ENCODE peak calls at places on chromosomes 16 and 17, in seven cellular contexts. M, S, D, Y, I, P and F are unnamed samples.

GRCh38 chr16:4313563-4314531 is 2.0 kb upstream of the GLIS2 start:
- DNase-seq in P (peak), Y (no peak), M (peak), D (no peak), I (peak), S (no peak), F (peak)

GRCh38 chr17:80546267-80546666 is 1.6 kb downstream of the RPTOR start:
- DNase-seq in M (peak), I (no peak), S (no peak), D (no peak), Y (no peak), P (no peak), F (no peak)

GRCh38 chr17:51718945-51719344 is 439.6 kb downstream of the CA10 start:
- DNase-seq in P (no peak), S (peak), M (no peak), Y (no peak), D (no peak), I (no peak), F (no peak)

GRCh38 chr17:48639136-48639535 is 13.0 kb upstream of the HOXB9 start:
- DNase-seq in S (no peak), P (no peak), D (no peak), Y (no peak), M (no peak), I (no peak), F (no peak)

GRCh38 chr16:70678121-70678897 is 7.5 kb downstream of the MTSS2 start:
- DNase-seq in P (no peak), M (no peak), I (no peak), D (no peak), S (no peak), Y (no peak), F (no peak)

GRCh38 chr17:7856081-7856791 is 1.1 kb downstream of the NAA38 start:
- DNase-seq in I (peak), M (peak), Y (peak), P (peak), S (no peak), D (peak), F (peak)

GRCh38 chr17:71023631-71024030 is 854.3 kb downstream of the KCNJ2 start:
- DNase-seq in P (peak), I (no peak), S (no peak), Y (no peak), M (no peak), D (no peak), F (peak)

GRCh38 chr17:21425736-21426135 is 49.6 kb downstream of the KCNJ12 start:
- DNase-seq in S (no peak), Y (no peak), D (no peak), I (no peak), M (no peak), P (no peak), F (no peak)

GRCh38 chr17:43342601-43342905 is 56.2 kb upstream of the ARL4D start:
- DNase-seq in I (no peak), S (no peak), M (no peak), P (peak), Y (no peak), D (no peak), F (no peak)

GRCh38 chr17:70270554-70270953 is 101.2 kb downstream of the KCNJ2 start:
- DNase-seq in I (no peak), P (no peak), Y (no peak), M (no peak), S (no peak), D (no peak), F (no peak)

GRCh38 chr17:77645441-77646430 is 312.8 kb upstream of the TNRC6C start:
- DNase-seq in S (no peak), Y (no peak), P (peak), D (peak), I (no peak), M (peak), F (no peak)

GRCh38 chr16:90044111-90044551 is 24.9 kb upstream of the DBNDD1 start:
- DNase-seq in D (no peak), Y (peak), S (no peak), I (peak), P (no peak), M (no peak), F (no peak)

GRCh38 chr17:62101519-62101918 is 36.4 kb upstream of the MED13 start:
- DNase-seq in P (no peak), D (no peak), I (no peak), S (no peak), Y (no peak), M (no peak), F (no peak)

GRCh38 chr17:45170976-45171337 is 9.3 kb downstream of the HEXIM2 start:
- DNase-seq in Y (peak), S (no peak), P (peak), I (peak), M (peak), D (no peak), F (no peak)

GRCh38 chr17:187130-187529 is 5.7 kb upstream of the DOC2B start:
- DNase-seq in S (no peak), I (no peak), M (no peak), Y (no peak), D (no peak), P (no peak), F (no peak)

GRCh38 chr16:49644143-49644460 is 211.8 kb downstream of the ZNF423 start:
- DNase-seq in I (no peak), D (no peak), M (peak), S (peak), P (peak), Y (no peak), F (no peak)
- TF ChIP-seq CTCF in I (no peak), D (no peak), M (peak), S (peak), P (peak), Y (no peak), F (no peak)

DNA sequence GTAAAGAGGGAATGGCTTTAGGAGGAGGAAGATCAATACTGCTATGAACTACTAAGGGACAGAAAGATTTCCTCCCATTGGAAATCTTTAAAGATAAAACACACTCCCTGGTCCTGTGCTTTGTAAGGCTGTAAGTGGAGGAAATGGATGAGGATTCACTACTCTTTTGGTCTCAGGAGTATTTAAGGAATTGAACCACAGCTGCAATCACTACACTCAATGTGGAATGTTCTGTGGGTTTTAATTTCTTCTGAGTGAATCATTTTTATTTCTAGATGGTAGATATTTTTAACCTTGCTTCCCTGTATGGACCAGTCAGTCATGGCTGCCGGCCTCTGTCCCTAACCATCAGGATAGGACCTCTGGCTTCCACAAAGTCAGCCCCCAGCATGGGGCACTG is 65.6 kb downstream of the SDR42E1 start:
- DNase-seq in I (no peak), D (no peak), P (peak), M (no peak), S (peak), Y (no peak), F (no peak)
- TF ChIP-seq CTCF in I (no peak), D (no peak), P (no peak), M (no peak), S (no peak), Y (no peak), F (no peak)

DNA sequence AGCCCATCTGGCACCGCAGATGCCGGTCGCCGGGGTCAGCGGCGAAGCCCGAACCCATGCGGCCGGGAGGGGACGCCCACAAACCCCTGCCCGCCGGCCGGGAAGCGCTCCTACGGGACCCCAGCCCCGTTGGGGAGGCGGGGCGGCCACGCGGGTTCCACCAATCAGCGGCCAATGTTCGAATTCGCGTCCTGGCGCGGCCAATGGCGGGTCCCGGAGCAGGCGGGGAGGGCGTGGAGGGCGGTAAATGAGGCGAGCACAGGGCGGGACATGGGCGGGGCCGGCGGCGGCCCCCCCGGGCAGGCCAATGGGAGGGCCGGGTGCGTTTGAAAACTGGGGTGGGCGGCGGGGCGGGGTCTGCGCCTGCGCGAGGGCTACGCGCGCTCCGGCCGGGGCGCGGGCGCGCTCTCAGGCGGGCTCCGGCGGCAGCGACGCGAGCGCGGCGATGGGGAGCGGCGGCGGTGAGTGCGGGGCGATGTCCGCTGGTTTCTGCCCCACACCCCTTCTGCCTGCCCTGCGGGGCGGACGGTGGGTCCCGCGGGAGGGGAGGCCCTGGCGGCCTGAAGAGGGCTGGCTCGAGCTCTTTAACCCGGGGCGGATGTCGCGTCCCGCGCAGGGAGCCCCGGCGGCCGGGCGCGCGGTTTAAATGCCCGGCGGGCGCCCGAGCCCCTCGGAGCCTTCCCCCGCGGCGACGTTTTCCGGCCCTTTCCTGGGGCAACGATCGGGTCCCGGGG is at the start of gene CCNF:
- DNase-seq in Y (peak), D (peak), S (peak), M (peak), I (peak), P (peak), F (peak)
- TF ChIP-seq CTCF in Y (no peak), D (no peak), S (no peak), M (no peak), I (peak), P (no peak), F (no peak)

GRCh38 chr17:41654134-41654907 is 29.9 kb upstream of the KRT17 start:
- DNase-seq in M (no peak), S (no peak), I (no peak), Y (peak), P (no peak), D (no peak), F (no peak)
- TF ChIP-seq CTCF in M (no peak), S (no peak), I (no peak), Y (no peak), P (no peak), D (no peak), F (no peak)

DNA sequence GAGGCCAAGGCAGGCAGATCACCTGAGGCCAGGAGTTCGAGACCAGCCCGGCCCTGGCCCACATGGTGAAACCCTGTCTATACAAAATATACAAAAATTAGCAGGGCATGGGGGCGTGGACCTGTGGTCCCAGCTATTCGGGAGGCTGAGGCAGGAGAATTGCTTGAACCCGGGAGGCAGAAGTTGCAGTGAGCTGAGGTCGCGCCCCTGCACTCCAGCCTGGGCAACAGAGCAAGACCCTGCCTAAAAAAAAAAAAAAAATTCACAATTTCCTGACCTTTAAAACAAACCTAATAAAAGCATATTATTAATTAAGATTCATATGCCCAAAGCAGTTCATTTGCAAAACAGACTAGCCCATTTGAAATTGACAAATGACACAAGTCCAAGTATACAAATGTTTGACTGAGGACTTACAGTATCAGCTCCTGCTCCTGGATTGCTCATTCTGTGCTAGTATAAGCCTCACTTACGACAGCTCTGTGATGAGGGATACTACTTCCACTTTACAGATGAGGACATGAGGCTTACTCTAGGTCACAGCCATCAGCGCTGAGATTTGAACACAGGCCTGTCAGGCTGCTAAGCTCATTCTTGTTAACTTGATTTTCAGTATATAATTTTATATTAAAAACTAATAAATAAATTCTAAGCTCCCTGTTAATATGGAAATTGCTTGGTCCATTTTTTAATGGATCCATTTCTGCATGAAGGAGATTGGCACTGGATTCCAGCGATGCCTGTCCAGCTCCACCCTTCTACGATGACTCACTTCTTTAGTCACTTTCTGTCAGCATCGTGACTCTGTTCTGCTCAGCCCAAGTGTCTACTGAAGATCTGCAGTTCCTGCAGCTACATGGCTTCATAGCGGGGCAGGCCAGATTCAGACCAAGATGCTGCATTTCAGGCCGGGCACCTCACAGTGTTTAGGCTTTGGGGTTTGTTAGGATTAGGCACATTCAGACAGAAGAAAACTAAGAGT is 88.2 kb downstream of the WDR59 start:
- DNase-seq in S (no peak), M (no peak), D (no peak), I (peak), Y (no peak), P (peak), F (no peak)
- TF ChIP-seq CTCF in S (no peak), M (no peak), D (no peak), I (no peak), Y (no peak), P (no peak), F (no peak)

GRCh38 chr17:79518330-79519151 is 92.3 kb downstream of the RBFOX3 start:
- DNase-seq in D (no peak), I (no peak), Y (no peak), P (no peak), M (no peak), S (no peak), F (no peak)

GRCh38 chr17:79519152-79519523 is 91.7 kb downstream of the RBFOX3 start:
- DNase-seq in P (no peak), M (no peak), D (no peak), I (no peak), Y (no peak), S (no peak), F (no peak)

GRCh38 chr17:79520893-79521210 is 90.0 kb downstream of the RBFOX3 start:
- DNase-seq in D (no peak), I (no peak), P (no peak), Y (no peak), M (no peak), S (no peak), F (no peak)

GRCh38 chr17:79520134-79520892 is 90.5 kb downstream of the RBFOX3 start:
- DNase-seq in I (no peak), Y (no peak), S (no peak), P (no peak), D (no peak), M (no peak), F (peak)

DNA sequence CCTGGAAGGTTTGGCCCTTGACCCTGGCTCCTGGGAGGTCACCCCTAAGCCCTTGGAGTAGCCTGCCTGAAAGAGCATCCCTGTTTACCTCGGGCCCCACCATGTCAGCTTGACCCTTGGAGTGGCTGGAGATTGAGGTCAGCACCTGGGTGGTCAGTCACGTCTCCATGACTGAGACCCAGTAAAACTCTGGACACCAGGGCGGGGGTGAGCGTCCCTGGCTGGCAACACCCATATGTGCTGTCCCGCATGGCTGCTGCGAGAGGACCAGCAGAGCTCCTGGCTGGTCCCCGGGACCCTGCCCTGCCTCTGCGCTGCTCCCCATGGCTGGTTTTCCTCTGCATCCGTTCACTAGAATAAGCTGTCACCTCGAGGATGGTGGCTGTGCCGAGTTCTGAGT is 91.2 kb downstream of the RBFOX3 start:
- DNase-seq in P (no peak), D (no peak), M (no peak), I (no peak), Y (no peak), S (no peak), F (no peak)
- TF ChIP-seq CTCF in P (no peak), D (no peak), M (no peak), I (no peak), Y (no peak), S (no peak), F (no peak)

GRCh38 chr16:88454315-88455057 is 1.4 kb downstream of the ZFPM1 start:
- DNase-seq in Y (no peak), M (peak), I (peak), S (no peak), D (no peak), P (no peak), F (no peak)
- TF ChIP-seq CTCF in Y (peak), M (no peak), I (peak), S (no peak), D (no peak), P (no peak), F (peak)